ENCODE peak calls at places on chromosomes 7 and 10, in four cellular contexts. A, Q, M and X are unnamed samples.

GRCh38 chr10:103278424-103278823 is 1.5 kb downstream of the INA start:
- DNase-seq in M (no peak), Q (no peak), A (no peak), X (no peak)

GRCh38 chr10:72308320-72308987 is 34.7 kb downstream of the DDIT4 start:
- DNase-seq in Q (peak), A (peak), M (peak), X (no peak)

GRCh38 chr10:132506711-132507466 is 30.7 kb upstream of the INPP5A start:
- DNase-seq in M (no peak), Q (no peak), A (no peak), X (no peak)

GRCh38 chr10:102342958-102343357 is 52.5 kb upstream of the NFKB2 start:
- DNase-seq in Q (no peak), M (no peak), A (no peak), X (no peak)

GRCh38 chr10:114767589-114768393 is 53.8 kb upstream of the FHIP2A start:
- DNase-seq in A (no peak), M (no peak), Q (no peak), X (no peak)

GRCh38 chr10:59361659-59362183 is 628 bp downstream of the FAM13C start:
- DNase-seq in Q (no peak), A (peak), M (no peak), X (no peak)

GRCh38 chr7:43083091-43083490 is 29.4 kb upstream of the HECW1 start:
- DNase-seq in A (no peak), Q (no peak), M (no peak), X (no peak)

GRCh38 chr7:82204694-82205093 is 238.9 kb downstream of the CACNA2D1 start:
- DNase-seq in Q (no peak), M (no peak), A (no peak), X (no peak)

GRCh38 chr10:878333-878753 is 53.2 kb downstream of the LARP4B start:
- DNase-seq in Q (no peak), A (no peak), M (no peak), X (no peak)

GRCh38 chr7:69162931-69163330 is 435.3 kb upstream of the AUTS2 start:
- DNase-seq in Q (no peak), M (no peak), A (no peak), X (no peak)

GRCh38 chr10:8114741-8115340 is 60.4 kb downstream of the GATA3 start:
- DNase-seq in A (no peak), M (no peak), Q (no peak), X (no peak)

GRCh38 chr7:50331564-50332208 is 27.2 kb downstream of the IKZF1 start:
- DNase-seq in M (no peak), A (no peak), Q (no peak), X (no peak)

GRCh38 chr7:17298840-17299476 is 506 bp downstream of the AHR start:
- DNase-seq in M (no peak), A (no peak), Q (no peak), X (peak)

DNA sequence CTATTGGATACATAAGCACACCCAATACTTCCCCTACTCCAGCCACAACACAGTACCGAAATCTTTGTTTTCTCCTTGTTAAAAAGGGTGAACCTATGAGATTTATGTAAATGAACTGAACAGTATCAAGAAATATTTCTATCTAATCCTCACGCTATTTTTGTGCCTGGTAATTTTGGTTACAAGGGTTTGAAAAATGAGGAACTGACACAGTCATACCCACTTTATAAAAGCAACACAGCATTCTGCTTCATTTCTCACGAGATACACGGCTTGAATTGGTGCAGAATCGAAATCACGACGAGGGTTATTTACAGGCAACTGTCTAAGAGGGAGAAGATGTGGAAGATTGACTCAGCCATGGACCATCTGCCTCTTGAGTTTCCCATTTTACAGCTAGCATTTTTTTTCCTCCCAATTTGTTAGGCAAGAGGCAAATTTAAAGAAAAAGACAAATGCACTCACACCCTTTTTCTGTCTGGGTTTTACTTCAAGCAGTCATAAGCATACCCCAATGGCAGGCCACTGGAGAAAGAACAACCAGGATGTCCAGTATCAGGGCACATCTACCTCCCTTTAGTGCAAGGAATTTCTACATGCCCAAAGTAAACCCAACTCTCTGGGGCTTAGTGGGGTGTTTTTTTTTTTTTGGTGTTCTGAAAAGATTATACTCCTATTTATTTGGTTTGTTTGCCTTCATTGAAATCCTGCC is 108.1 kb downstream of the ITGB8 start:
- DNase-seq in Q (no peak), M (no peak), A (no peak), X (no peak)
- TF ChIP-seq FOSL1 in Q (no peak), M (no peak), A (no peak), X (no peak)

DNA sequence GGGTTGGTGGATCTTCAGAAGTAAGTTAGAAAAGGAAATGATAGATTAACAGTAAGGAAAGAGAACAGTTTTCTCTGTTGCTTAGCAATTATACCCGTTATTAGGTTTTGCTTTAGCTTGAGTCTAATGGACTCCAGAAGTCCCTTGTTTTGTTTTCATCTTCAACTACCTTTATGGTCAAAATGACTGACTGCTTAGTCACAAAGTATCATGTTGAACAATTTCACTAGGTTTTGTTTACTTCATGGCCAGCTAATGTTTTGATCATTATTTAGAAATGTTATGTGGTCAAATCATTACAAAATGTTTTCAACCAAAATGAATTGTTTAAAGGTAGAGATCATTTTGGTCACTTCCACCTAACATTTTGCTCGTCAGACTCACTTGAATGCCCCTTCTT is 1.9 kb downstream of the UBN2 start:
- DNase-seq in Q (no peak), A (no peak), M (no peak), X (no peak)
- TF ChIP-seq FOSL1 in Q (no peak), A (no peak), M (no peak), X (no peak)

GRCh38 chr7:10908600-10908999 is 65.1 kb upstream of the PHF14 start:
- DNase-seq in M (no peak), A (no peak), Q (no peak), X (peak)
- TF ChIP-seq FOSL1 in M (no peak), A (no peak), Q (no peak), X (no peak)

GRCh38 chr7:132112111-132112510 is 464.2 kb downstream of the PLXNA4 start:
- DNase-seq in Q (no peak), M (no peak), A (no peak), X (no peak)
- TF ChIP-seq FOSL1 in Q (no peak), M (no peak), A (no peak), X (no peak)

GRCh38 chr7:98974906-98975816 is 96.8 kb downstream of the TRRAP start:
- DNase-seq in M (no peak), A (no peak), Q (no peak), X (no peak)
- TF ChIP-seq FOSL1 in M (no peak), A (no peak), Q (no peak), X (no peak)

GRCh38 chr10:100661546-100661945 is 83.8 kb upstream of the PAX2 start:
- DNase-seq in M (no peak), Q (no peak), A (no peak), X (no peak)

GRCh38 chr10:100658269-100658668 is 87.1 kb upstream of the PAX2 start:
- DNase-seq in Q (no peak), A (no peak), M (no peak), X (no peak)

GRCh38 chr10:100662067-100662466 is 83.3 kb upstream of the PAX2 start:
- DNase-seq in A (no peak), M (no peak), Q (no peak), X (no peak)

GRCh38 chr10:100659361-100660098 is 85.9 kb upstream of the PAX2 start:
- DNase-seq in Q (no peak), A (no peak), M (no peak), X (no peak)

GRCh38 chr10:100660945-100661344 is 84.4 kb upstream of the PAX2 start:
- DNase-seq in Q (no peak), M (no peak), A (no peak), X (no peak)
- TF ChIP-seq FOSL1 in Q (no peak), M (no peak), A (no peak), X (no peak)

DNA sequence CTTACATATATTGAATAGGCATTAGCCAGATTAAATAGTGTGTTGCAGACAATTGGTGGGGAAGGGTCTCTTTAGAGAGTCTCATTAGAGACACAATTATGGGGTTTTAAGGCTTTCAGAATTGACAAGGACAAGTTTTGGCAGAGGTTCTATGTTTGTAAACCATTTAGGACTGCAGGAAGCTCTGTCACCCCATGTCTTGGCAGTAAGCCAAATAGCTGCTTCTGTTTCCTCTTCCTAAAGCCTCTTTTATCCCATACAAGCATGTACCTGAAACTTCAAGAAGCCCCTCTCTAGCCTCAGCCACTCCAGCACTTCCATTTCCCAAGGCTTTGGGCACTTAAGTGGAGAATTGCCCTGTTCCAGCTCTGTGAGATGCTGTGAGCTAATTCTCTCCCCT is 21.8 kb upstream of the LRRC4 start:
- DNase-seq in Q (peak), M (no peak), A (no peak), X (no peak)
- TF ChIP-seq FOSL1 in Q (no peak), M (no peak), A (no peak), X (no peak)

GRCh38 chr10:14396441-14397048 is 65.8 kb upstream of the FRMD4A start:
- DNase-seq in M (no peak), A (no peak), Q (peak), X (no peak)
- TF ChIP-seq FOSL1 in M (no peak), A (no peak), Q (no peak), X (no peak)

DNA sequence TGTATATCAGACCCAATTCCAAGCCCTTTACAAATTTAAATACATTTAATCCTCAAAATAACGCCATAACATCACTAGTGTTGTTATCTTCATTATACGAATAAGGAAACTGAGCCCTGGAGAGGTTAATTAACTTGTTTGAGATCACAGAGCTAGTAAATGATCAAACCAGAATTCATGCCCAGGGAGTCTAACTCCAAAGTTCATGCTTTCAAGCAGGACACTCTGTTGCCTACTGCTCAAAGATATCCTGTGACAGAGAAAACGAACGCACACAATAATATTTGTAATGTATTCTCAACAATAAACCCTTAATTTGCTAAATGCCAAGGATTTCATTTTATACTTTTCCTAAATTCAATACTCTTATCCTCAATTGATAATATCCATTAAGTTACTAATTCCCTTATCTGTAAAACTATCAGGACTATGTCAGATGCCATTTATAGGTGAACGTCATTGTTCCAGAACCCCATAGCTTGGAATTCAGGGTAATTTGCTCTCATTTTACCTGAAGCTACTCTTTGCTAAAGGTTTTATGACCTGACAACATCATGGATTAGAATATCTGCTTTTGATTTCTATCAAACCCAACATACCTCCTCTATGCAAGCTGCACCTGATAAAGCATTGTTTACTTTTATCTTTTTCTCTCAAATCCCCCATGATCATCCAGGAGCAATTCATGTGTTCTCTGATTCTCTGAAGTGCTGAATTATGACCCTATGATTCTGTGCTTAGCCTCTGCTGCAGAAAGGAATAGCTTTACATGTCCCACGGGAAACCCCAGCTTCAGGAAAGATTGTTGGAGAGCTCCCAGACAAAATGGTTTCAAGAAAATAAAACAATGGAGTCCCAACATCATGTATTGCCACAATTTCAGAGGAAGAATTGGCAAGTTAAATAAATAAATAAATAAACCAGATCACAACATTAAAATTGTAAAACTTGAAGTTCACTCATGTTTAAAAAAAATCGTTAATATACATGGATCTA is 150.2 kb upstream of the CDK1 start:
- DNase-seq in A (peak), M (no peak), Q (no peak), X (no peak)
- TF ChIP-seq FOSL1 in A (no peak), M (no peak), Q (no peak), X (no peak)